ENCODE peak calls at places on chromosome 6, in four cellular contexts. One of them, this sample, is unnamed.

GRCh38 chr6:9851541-9852380 is 563.1 kb downstream of the TFAP2A start:
- DNase-seq in WTC11: peak
- DNase-seq in A549: peak
- DNase-seq in kidney epithelial cell: peak
- DNase-seq in this sample: no peak

GRCh38 chr6:113421997-113422396 is 435.1 kb upstream of the MARCKS start:
- DNase-seq in WTC11: no peak
- DNase-seq in A549: no peak
- DNase-seq in kidney epithelial cell: no peak
- DNase-seq in this sample: no peak

GRCh38 chr6:37699138-37699766 is 1.6 kb upstream of the MDGA1 start:
- DNase-seq in WTC11: no peak
- DNase-seq in A549: no peak
- DNase-seq in kidney epithelial cell: no peak
- DNase-seq in this sample: no peak

GRCh38 chr6:11532097-11532496 is 5.5 kb upstream of the TMEM170B start:
- DNase-seq in WTC11: no peak
- DNase-seq in kidney epithelial cell: no peak
- DNase-seq in A549: no peak
- DNase-seq in this sample: no peak

GRCh38 chr6:2961971-2962370 is 9.4 kb downstream of the SERPINB6 start:
- DNase-seq in kidney epithelial cell: no peak
- DNase-seq in A549: no peak
- DNase-seq in WTC11: peak
- DNase-seq in this sample: no peak

GRCh38 chr6:148223424-148223842 is 119.2 kb upstream of the SASH1 start:
- DNase-seq in A549: no peak
- DNase-seq in WTC11: no peak
- DNase-seq in kidney epithelial cell: peak
- DNase-seq in this sample: no peak

GRCh38 chr6:42766163-42766670 is 15.6 kb upstream of the BICRAL start:
- DNase-seq in kidney epithelial cell: peak
- DNase-seq in A549: no peak
- DNase-seq in WTC11: no peak
- DNase-seq in this sample: no peak

GRCh38 chr6:34528996-34529664 is 27.0 kb downstream of the SPDEF start:
- DNase-seq in kidney epithelial cell: no peak
- DNase-seq in WTC11: no peak
- DNase-seq in A549: no peak
- DNase-seq in this sample: no peak

GRCh38 chr6:35059606-35060355 is 81.4 kb downstream of the TCP11 start:
- DNase-seq in A549: no peak
- DNase-seq in kidney epithelial cell: no peak
- DNase-seq in WTC11: no peak
- DNase-seq in this sample: peak

GRCh38 chr6:163793584-163793983 is 379.1 kb downstream of the QKI start:
- DNase-seq in kidney epithelial cell: peak
- DNase-seq in A549: no peak
- DNase-seq in WTC11: no peak
- DNase-seq in this sample: no peak

GRCh38 chr6:41780623-41781301 is at the start of gene PRICKLE4:
- DNase-seq in A549: peak
- DNase-seq in WTC11: peak
- DNase-seq in kidney epithelial cell: no peak
- DNase-seq in this sample: peak

GRCh38 chr6:139472341-139473038 is 98.0 kb upstream of the CITED2 start:
- DNase-seq in kidney epithelial cell: no peak
- DNase-seq in WTC11: no peak
- DNase-seq in A549: no peak
- DNase-seq in this sample: no peak

GRCh38 chr6:170404036-170404435 is 97.5 kb downstream of the FAM120B start:
- DNase-seq in A549: no peak
- DNase-seq in WTC11: no peak
- DNase-seq in kidney epithelial cell: no peak
- DNase-seq in this sample: no peak

GRCh38 chr6:170405311-170405975 is 98.9 kb downstream of the FAM120B start:
- DNase-seq in WTC11: no peak
- DNase-seq in A549: no peak
- DNase-seq in kidney epithelial cell: peak
- DNase-seq in this sample: no peak

GRCh38 chr6:170410241-170410640 is 103.7 kb downstream of the FAM120B start:
- DNase-seq in A549: no peak
- DNase-seq in WTC11: no peak
- DNase-seq in kidney epithelial cell: no peak
- DNase-seq in this sample: no peak

GRCh38 chr6:170404697-170405096 is 98.1 kb downstream of the FAM120B start:
- DNase-seq in kidney epithelial cell: no peak
- DNase-seq in WTC11: no peak
- DNase-seq in A549: no peak
- DNase-seq in this sample: no peak

DNA sequence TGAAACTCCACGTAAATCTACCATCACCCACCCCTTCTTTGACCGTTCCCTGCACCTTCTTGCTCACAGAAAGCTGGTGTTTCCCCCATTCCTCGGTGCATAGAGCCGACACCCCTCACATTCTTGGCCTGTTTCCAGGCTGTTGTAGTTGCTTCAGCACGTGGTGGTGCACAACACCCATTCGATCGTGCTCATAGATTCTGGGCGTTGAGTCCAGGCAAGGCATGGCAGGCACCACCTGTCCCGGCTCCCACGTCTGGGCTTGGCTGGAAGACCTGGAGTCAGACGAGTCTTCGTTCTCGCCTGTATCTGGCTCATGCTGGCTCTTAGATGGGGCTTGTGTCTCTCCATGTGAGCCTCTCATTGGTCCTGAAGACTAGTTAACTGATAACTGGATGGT is 100.6 kb downstream of the FAM120B start:
- DNase-seq in WTC11: no peak
- DNase-seq in A549: no peak
- DNase-seq in kidney epithelial cell: no peak
- DNase-seq in this sample: no peak
- TF ChIP-seq CTCF in WTC11: no peak
- TF ChIP-seq CTCF in A549: no peak
- TF ChIP-seq CTCF in kidney epithelial cell: no peak
- TF ChIP-seq CTCF in this sample: no peak

GRCh38 chr6:150196942-150197745 is 54.3 kb downstream of the PPP1R14C start:
- DNase-seq in WTC11: no peak
- DNase-seq in A549: no peak
- DNase-seq in kidney epithelial cell: no peak
- DNase-seq in this sample: no peak
- TF ChIP-seq CTCF in WTC11: no peak
- TF ChIP-seq CTCF in A549: no peak
- TF ChIP-seq CTCF in kidney epithelial cell: no peak
- TF ChIP-seq CTCF in this sample: no peak

GRCh38 chr6:30684386-30685156 is 1.9 kb downstream of the PPP1R18 start:
- DNase-seq in kidney epithelial cell: no peak
- DNase-seq in A549: no peak
- DNase-seq in WTC11: no peak
- DNase-seq in this sample: peak

GRCh38 chr6:30686908-30687658 is 638 bp upstream of the PPP1R18 start:
- DNase-seq in A549: peak
- DNase-seq in WTC11: peak
- DNase-seq in kidney epithelial cell: peak
- DNase-seq in this sample: peak

GRCh38 chr6:30683980-30684338 is 2.5 kb downstream of the PPP1R18 start:
- DNase-seq in A549: no peak
- DNase-seq in kidney epithelial cell: no peak
- DNase-seq in WTC11: no peak
- DNase-seq in this sample: no peak

GRCh38 chr6:30685977-30686907 is at the start of gene PPP1R18:
- DNase-seq in WTC11: peak
- DNase-seq in kidney epithelial cell: no peak
- DNase-seq in A549: no peak
- DNase-seq in this sample: peak

DNA sequence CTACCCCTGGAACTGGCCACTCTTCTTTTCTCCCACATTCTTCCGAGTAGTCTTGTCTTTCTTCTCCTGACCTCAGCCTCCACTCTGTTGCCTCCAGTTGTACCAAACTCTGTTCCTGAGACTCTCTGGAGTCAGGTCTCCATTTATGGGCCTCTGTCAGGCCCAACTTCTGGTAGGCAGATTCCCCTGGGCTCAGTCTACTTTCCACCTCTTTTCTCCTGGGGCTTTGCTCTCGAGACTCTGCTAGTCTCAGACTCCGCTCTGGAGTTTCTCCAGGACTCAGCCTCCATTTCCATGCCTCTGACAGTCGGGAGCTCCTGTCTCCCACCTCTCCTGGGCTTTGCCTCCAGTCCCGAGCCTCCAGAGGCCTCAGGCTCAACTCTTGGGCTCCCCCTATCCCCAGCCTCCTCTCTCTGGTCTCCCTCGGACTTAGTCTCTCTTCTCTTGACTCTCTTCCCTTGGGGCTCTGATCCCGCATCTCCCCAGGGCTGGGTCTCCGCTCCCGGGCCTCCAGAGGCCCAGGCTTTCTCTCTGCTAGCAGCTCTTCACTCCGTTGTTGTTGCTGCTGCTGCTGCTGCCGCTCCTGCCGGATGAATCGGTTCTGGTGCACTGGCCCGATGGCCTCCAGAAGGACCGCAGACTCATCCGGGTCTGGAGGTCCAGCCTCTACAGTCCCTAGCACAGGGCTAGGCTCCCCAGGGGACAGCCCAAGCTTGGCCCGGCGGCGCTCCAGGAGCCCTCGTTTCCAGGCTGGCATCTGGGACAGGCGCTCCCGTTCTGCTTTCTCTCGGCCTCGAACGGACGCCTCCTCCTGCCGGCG is 1.1 kb downstream of the PPP1R18 start:
- DNase-seq in WTC11: no peak
- DNase-seq in A549: no peak
- DNase-seq in kidney epithelial cell: no peak
- DNase-seq in this sample: peak
- TF ChIP-seq CTCF in WTC11: no peak
- TF ChIP-seq CTCF in A549: no peak
- TF ChIP-seq CTCF in kidney epithelial cell: no peak
- TF ChIP-seq CTCF in this sample: no peak

DNA sequence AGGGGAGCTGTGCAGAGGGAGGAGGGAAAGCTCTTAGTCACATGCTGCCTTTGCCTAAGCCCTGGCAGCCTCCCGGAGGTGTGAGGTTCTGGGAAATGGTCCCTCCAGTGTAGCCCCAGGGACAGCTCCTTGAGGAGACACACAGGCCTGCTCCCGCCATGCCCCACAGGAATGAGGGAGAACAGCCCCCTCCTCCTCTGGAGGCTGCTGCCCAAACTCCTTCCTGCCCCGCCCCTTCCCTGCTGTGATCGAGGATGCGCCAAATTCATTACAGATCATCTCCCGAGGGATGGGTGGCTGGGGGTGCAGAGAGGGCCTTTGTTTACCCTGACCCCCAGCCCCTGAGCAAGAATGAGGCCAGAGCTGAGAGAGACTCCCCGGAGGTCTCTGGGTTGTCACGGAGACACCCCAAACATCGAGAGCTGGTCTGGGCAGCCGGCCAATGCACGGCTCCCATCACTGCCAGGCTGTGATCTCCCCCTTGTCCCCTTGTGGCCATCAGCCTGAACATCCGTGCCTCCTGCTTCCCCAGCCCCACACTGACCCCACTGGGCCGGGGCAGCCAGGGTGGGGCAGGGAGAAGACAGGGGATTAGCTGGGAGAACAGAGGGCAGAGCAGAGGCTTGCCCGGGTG is 8.4 kb downstream of the CYP21A2 start:
- DNase-seq in kidney epithelial cell: no peak
- DNase-seq in A549: no peak
- DNase-seq in WTC11: no peak
- DNase-seq in this sample: peak
- TF ChIP-seq CTCF in kidney epithelial cell: no peak
- TF ChIP-seq CTCF in A549: no peak
- TF ChIP-seq CTCF in WTC11: no peak
- TF ChIP-seq CTCF in this sample: no peak

GRCh38 chr6:80605165-80605989 is 498.9 kb downstream of the BCKDHB start:
- DNase-seq in A549: no peak
- DNase-seq in WTC11: no peak
- DNase-seq in kidney epithelial cell: no peak
- DNase-seq in this sample: no peak
- TF ChIP-seq CTCF in A549: peak
- TF ChIP-seq CTCF in WTC11: peak
- TF ChIP-seq CTCF in kidney epithelial cell: peak
- TF ChIP-seq CTCF in this sample: peak

GRCh38 chr6:45375449-45375848 is 2.3 kb downstream of the SUPT3H start:
- DNase-seq in kidney epithelial cell: no peak
- DNase-seq in A549: no peak
- DNase-seq in WTC11: no peak
- DNase-seq in this sample: no peak

GRCh38 chr6:45376310-45377040 is 1.3 kb downstream of the SUPT3H start:
- DNase-seq in WTC11: no peak
- DNase-seq in A549: no peak
- DNase-seq in kidney epithelial cell: no peak
- DNase-seq in this sample: no peak

GRCh38 chr6:45378324-45378926 is 691 bp upstream of the SUPT3H start:
- DNase-seq in A549: peak
- DNase-seq in WTC11: no peak
- DNase-seq in kidney epithelial cell: no peak
- DNase-seq in this sample: peak

GRCh38 chr6:45377041-45377554 is 636 bp downstream of the SUPT3H start:
- DNase-seq in kidney epithelial cell: no peak
- DNase-seq in A549: no peak
- DNase-seq in WTC11: no peak
- DNase-seq in this sample: no peak

DNA sequence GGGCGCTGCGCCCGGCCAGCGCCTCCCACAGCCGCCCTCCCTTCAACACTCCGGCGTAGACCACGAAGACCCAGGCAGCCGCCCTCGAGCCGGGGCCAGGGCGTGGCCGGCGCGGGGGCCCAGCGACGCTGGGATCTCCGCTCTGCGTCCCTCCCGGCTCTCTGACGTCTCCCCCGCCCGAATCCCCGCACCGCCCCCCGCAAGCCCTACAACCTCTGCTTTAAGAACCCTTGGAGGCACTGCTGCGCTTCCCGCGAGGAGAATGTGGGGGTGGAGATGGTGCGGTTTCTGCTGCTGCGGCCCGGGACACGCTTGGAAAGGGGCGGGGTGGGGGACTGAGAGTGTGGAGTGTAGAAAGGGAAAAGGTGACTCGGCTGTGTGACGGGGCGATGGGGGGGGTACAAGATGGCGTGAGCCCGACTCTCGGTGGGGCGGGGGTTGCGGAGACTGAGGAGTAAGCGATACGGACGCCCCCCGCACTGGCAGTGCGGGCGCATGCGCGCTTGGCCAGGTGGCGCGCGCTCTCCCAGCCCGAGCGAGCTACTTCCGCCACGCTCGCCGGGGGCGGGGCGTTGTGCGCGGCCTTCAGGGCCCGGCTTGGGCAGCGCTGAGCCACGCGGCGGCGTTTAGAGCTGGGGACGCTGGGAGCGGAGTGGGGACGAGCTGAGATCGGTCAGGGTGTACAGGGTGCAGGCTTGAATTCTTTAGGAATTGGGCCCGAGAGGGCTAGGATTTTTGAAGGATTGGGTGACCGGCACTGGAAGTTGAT is at the start of gene SUPT3H:
- DNase-seq in A549: peak
- DNase-seq in WTC11: peak
- DNase-seq in kidney epithelial cell: peak
- DNase-seq in this sample: peak
- TF ChIP-seq CTCF in A549: no peak
- TF ChIP-seq CTCF in WTC11: no peak
- TF ChIP-seq CTCF in kidney epithelial cell: no peak
- TF ChIP-seq CTCF in this sample: no peak

GRCh38 chr6:150076196-150076893 is 7.4 kb upstream of the ULBP3 start:
- DNase-seq in A549: no peak
- DNase-seq in kidney epithelial cell: no peak
- DNase-seq in WTC11: no peak
- DNase-seq in this sample: no peak
- TF ChIP-seq CTCF in A549: no peak
- TF ChIP-seq CTCF in kidney epithelial cell: peak
- TF ChIP-seq CTCF in WTC11: no peak
- TF ChIP-seq CTCF in this sample: peak